ENCODE peak calls at places on chromosome 1, in seven cellular contexts. One of them, this sample, is unnamed.

GRCh38 chr1:196651637-196652215 is at the start of gene CFH:
- DNase-seq in fibroblast of mammary gland: peak; percentile 81
- DNase-seq in WTC11: no peak
- DNase-seq in activated naive CD8-positive, alpha-beta T cell treated with anti-CD3 and anti-CD28 coated beads for 36 hours: no peak
- DNase-seq in left lung: no peak
- DNase-seq in D341Med: no peak
- DNase-seq in naive thymus-derived CD8-positive, alpha-beta T cell: no peak
- DNase-seq in this sample: no peak

GRCh38 chr1:154726443-154726842 is 118.5 kb upstream of the ADAR start:
- DNase-seq in fibroblast of mammary gland: no peak
- DNase-seq in WTC11: no peak
- DNase-seq in activated naive CD8-positive, alpha-beta T cell treated with anti-CD3 and anti-CD28 coated beads for 36 hours: no peak
- DNase-seq in left lung: no peak
- DNase-seq in D341Med: no peak
- DNase-seq in naive thymus-derived CD8-positive, alpha-beta T cell: no peak
- DNase-seq in this sample: no peak

GRCh38 chr1:97632075-97632474 is 288.8 kb downstream of the DPYD start:
- DNase-seq in fibroblast of mammary gland: peak; percentile 30
- DNase-seq in WTC11: no peak
- DNase-seq in activated naive CD8-positive, alpha-beta T cell treated with anti-CD3 and anti-CD28 coated beads for 36 hours: no peak
- DNase-seq in left lung: no peak
- DNase-seq in D341Med: no peak
- DNase-seq in naive thymus-derived CD8-positive, alpha-beta T cell: no peak
- DNase-seq in this sample: no peak

GRCh38 chr1:111990026-111990877 is 784 bp upstream of the KCND3 start:
- DNase-seq in fibroblast of mammary gland: no peak
- DNase-seq in WTC11: peak; percentile 21
- DNase-seq in activated naive CD8-positive, alpha-beta T cell treated with anti-CD3 and anti-CD28 coated beads for 36 hours: peak; percentile 14
- DNase-seq in left lung: peak; percentile 83
- DNase-seq in D341Med: peak; percentile 33
- DNase-seq in naive thymus-derived CD8-positive, alpha-beta T cell: no peak
- DNase-seq in this sample: no peak

GRCh38 chr1:25692560-25692959 is 76.0 kb downstream of the MAN1C1 start:
- DNase-seq in fibroblast of mammary gland: no peak
- DNase-seq in WTC11: peak; percentile 74
- DNase-seq in activated naive CD8-positive, alpha-beta T cell treated with anti-CD3 and anti-CD28 coated beads for 36 hours: no peak
- DNase-seq in left lung: no peak
- DNase-seq in D341Med: peak; percentile 60
- DNase-seq in naive thymus-derived CD8-positive, alpha-beta T cell: no peak
- DNase-seq in this sample: no peak

GRCh38 chr1:66346057-66346795 is 187.7 kb upstream of the SGIP1 start:
- DNase-seq in fibroblast of mammary gland: no peak
- DNase-seq in WTC11: no peak
- DNase-seq in activated naive CD8-positive, alpha-beta T cell treated with anti-CD3 and anti-CD28 coated beads for 36 hours: no peak
- DNase-seq in left lung: no peak
- DNase-seq in D341Med: no peak
- DNase-seq in naive thymus-derived CD8-positive, alpha-beta T cell: no peak
- DNase-seq in this sample: no peak

GRCh38 chr1:178910023-178910422 is 39.1 kb upstream of the ANGPTL1 start:
- DNase-seq in fibroblast of mammary gland: no peak
- DNase-seq in WTC11: no peak
- DNase-seq in activated naive CD8-positive, alpha-beta T cell treated with anti-CD3 and anti-CD28 coated beads for 36 hours: no peak
- DNase-seq in left lung: no peak
- DNase-seq in D341Med: no peak
- DNase-seq in naive thymus-derived CD8-positive, alpha-beta T cell: no peak
- DNase-seq in this sample: no peak

GRCh38 chr1:167648978-167649752 is 19.1 kb downstream of the RCSD1 start:
- DNase-seq in fibroblast of mammary gland: no peak
- DNase-seq in WTC11: no peak
- DNase-seq in activated naive CD8-positive, alpha-beta T cell treated with anti-CD3 and anti-CD28 coated beads for 36 hours: no peak
- DNase-seq in left lung: no peak
- DNase-seq in D341Med: no peak
- DNase-seq in naive thymus-derived CD8-positive, alpha-beta T cell: no peak
- DNase-seq in this sample: no peak

GRCh38 chr1:158112994-158113758 is 67.5 kb upstream of the CD1D start:
- DNase-seq in fibroblast of mammary gland: peak; percentile 20
- DNase-seq in WTC11: peak; percentile 65
- DNase-seq in activated naive CD8-positive, alpha-beta T cell treated with anti-CD3 and anti-CD28 coated beads for 36 hours: peak; percentile 66
- DNase-seq in left lung: no peak
- DNase-seq in D341Med: peak; percentile 86
- DNase-seq in naive thymus-derived CD8-positive, alpha-beta T cell: peak; percentile 48
- DNase-seq in this sample: no peak

GRCh38 chr1:208029381-208030319 is 118.7 kb upstream of the CD34 start:
- DNase-seq in fibroblast of mammary gland: peak; percentile 77
- DNase-seq in WTC11: no peak
- DNase-seq in activated naive CD8-positive, alpha-beta T cell treated with anti-CD3 and anti-CD28 coated beads for 36 hours: no peak
- DNase-seq in left lung: no peak
- DNase-seq in D341Med: no peak
- DNase-seq in naive thymus-derived CD8-positive, alpha-beta T cell: no peak
- DNase-seq in this sample: no peak